ENCODE peak calls at places on chromosomes 11 and 22, in four cellular contexts. One of them, this sample, is unnamed.

GRCh38 chr22:26635117-26635516 is 13.4 kb downstream of the CRYBA4 start:
- DNase-seq in upper lobe of left lung: no peak
- DNase-seq in sigmoid colon: no peak
- DNase-seq in ovary: no peak
- DNase-seq in this sample: no peak

GRCh38 chr22:28246392-28246791 is 327.3 kb upstream of the PITPNB start:
- DNase-seq in sigmoid colon: no peak
- DNase-seq in ovary: no peak
- DNase-seq in upper lobe of left lung: no peak
- DNase-seq in this sample: no peak

GRCh38 chr11:86969258-86969657 is 14.1 kb upstream of the FZD4 start:
- DNase-seq in upper lobe of left lung: no peak
- DNase-seq in sigmoid colon: no peak
- DNase-seq in ovary: no peak
- DNase-seq in this sample: no peak

GRCh38 chr11:65586676-65587075 is 8.9 kb downstream of the KCNK7 start:
- DNase-seq in upper lobe of left lung: no peak
- DNase-seq in sigmoid colon: no peak
- DNase-seq in ovary: no peak
- DNase-seq in this sample: no peak

GRCh38 chr22:42855211-42855610 is 1.9 kb downstream of the ARFGAP3 start:
- DNase-seq in ovary: no peak
- DNase-seq in upper lobe of left lung: no peak
- DNase-seq in sigmoid colon: no peak
- DNase-seq in this sample: peak; percentile 53

GRCh38 chr11:65260756-65261590 is 789 bp upstream of the POLA2 start:
- DNase-seq in upper lobe of left lung: no peak
- DNase-seq in sigmoid colon: peak; percentile 44
- DNase-seq in ovary: no peak
- DNase-seq in this sample: no peak

GRCh38 chr11:124839051-124839971 is 25.9 kb upstream of the ROBO3 start:
- DNase-seq in upper lobe of left lung: no peak
- DNase-seq in sigmoid colon: no peak
- DNase-seq in ovary: no peak
- DNase-seq in this sample: no peak

GRCh38 chr11:65428578-65429068 is 6.0 kb downstream of the NEAT1 start:
- DNase-seq in upper lobe of left lung: peak; percentile 47
- DNase-seq in ovary: no peak
- DNase-seq in sigmoid colon: peak; percentile 75
- DNase-seq in this sample: peak; percentile 79

GRCh38 chr11:69075421-69076128 is 26.8 kb downstream of the TPCN2 start:
- DNase-seq in upper lobe of left lung: no peak
- DNase-seq in ovary: peak; percentile 95
- DNase-seq in sigmoid colon: peak; percentile 98
- DNase-seq in this sample: no peak

GRCh38 chr11:18393581-18394299 is 623 bp upstream of the LDHA start:
- DNase-seq in sigmoid colon: no peak
- DNase-seq in ovary: peak; percentile 54
- DNase-seq in upper lobe of left lung: peak; percentile 33
- DNase-seq in this sample: no peak

GRCh38 chr11:94803491-94803890 is 35.3 kb downstream of the AMOTL1 start:
- DNase-seq in ovary: no peak
- DNase-seq in sigmoid colon: no peak
- DNase-seq in upper lobe of left lung: no peak
- DNase-seq in this sample: no peak

GRCh38 chr11:69230856-69231425 is 63.0 kb upstream of the MYEOV start:
- DNase-seq in sigmoid colon: peak; percentile 20
- DNase-seq in ovary: no peak
- DNase-seq in upper lobe of left lung: no peak
- DNase-seq in this sample: no peak

GRCh38 chr22:22810471-22810870 is 77.1 kb upstream of the IGLL5 start:
- DNase-seq in ovary: no peak
- DNase-seq in sigmoid colon: no peak
- DNase-seq in upper lobe of left lung: no peak
- DNase-seq in this sample: no peak

GRCh38 chr22:22812031-22812905 is 75.3 kb upstream of the IGLL5 start:
- DNase-seq in ovary: no peak
- DNase-seq in upper lobe of left lung: no peak
- DNase-seq in sigmoid colon: no peak
- DNase-seq in this sample: no peak

GRCh38 chr22:22813126-22814075 is 74.2 kb upstream of the IGLL5 start:
- DNase-seq in ovary: no peak
- DNase-seq in upper lobe of left lung: no peak
- DNase-seq in sigmoid colon: no peak
- DNase-seq in this sample: no peak

GRCh38 chr22:22810018-22810427 is 77.6 kb upstream of the IGLL5 start:
- DNase-seq in sigmoid colon: no peak
- DNase-seq in ovary: peak; percentile 32
- DNase-seq in upper lobe of left lung: no peak
- DNase-seq in this sample: no peak

DNA sequence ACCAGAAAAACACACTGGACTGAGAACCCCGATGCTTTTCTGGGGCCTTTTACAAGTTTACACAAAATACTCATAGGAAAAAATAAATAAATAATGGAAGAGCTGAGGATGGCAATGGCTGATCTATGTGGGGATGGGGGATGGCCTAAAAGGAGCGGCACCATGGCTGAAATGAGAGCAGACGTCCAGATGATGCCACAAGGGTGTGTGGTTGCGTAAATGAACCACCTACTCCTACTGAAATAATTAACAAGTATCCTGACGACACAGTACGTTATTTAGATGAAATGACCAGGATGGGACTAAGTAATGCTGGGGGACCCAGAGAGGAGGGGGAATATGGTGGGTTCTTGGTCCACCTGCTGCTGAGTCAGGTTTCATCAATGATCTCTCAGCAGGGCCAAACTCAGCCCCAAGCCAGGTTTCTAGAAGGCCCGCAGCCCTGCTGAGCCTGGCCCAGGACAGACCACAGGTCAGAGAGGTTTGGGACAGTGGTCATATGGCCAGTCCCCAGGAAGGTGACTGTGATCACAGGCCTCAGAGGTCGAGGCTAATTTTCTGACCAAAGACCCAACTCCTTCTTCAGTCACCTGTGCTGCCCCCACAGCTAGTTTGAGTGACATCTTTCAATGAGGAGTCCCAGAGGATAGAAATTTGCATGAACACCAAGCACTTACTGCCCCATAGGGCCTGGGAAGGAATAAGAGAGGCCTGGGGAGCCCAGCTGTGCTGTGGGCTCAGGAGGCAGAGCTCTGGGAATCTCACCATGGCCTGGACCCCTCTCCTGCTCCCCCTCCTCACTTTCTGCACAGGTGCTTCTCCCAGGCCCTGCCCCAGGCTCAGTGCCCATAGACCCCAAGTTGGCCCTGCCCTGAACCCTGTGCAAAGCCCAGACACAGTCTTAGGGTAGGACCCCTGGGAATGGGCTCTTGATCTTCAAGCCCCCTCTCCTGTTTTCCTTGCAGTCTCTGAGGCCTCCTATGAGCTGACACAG is 76.3 kb upstream of the IGLL5 start:
- DNase-seq in ovary: no peak
- DNase-seq in sigmoid colon: no peak
- DNase-seq in upper lobe of left lung: no peak
- DNase-seq in this sample: no peak
- H3K4me3 ChIP-seq in ovary: no peak overlapping the region
- H3K4me3 ChIP-seq in sigmoid colon: no peak overlapping the region
- H3K4me3 ChIP-seq in upper lobe of left lung: no peak overlapping the region
- H3K4me3 ChIP-seq in this sample: no peak overlapping the region

GRCh38 chr11:132523929-132524328 is 1008.4 kb downstream of the OPCML start:
- DNase-seq in upper lobe of left lung: no peak
- DNase-seq in ovary: no peak
- DNase-seq in sigmoid colon: no peak
- DNase-seq in this sample: no peak
- TF ChIP-seq CTCF in upper lobe of left lung: no peak
- TF ChIP-seq CTCF in ovary: no peak
- TF ChIP-seq CTCF in sigmoid colon: no peak
- TF ChIP-seq CTCF in this sample: no peak

DNA sequence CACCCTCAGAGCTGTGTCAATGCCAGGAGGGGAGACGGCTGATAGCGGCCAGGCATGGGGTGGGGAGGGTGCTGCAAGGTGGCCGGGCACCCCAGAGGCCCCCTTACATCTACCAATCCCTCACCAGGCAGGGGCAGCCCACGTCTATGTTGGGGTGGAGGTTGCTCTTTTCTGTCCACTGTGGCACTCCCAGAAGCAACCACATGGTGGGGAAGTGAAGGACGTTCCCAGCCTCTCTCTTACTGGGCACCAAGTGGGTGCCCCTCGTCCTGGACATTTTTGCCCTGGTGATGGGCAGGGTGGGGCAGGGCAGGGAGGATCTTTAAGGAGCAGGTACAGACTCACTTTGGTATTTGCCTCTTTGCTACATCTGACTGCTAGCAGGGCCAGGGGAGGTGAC is 47.5 kb downstream of the NECTIN1 start:
- DNase-seq in upper lobe of left lung: no peak
- DNase-seq in ovary: no peak
- DNase-seq in sigmoid colon: no peak
- DNase-seq in this sample: no peak
- TF ChIP-seq EP300 in upper lobe of left lung: no peak
- TF ChIP-seq EP300 in ovary: no peak
- TF ChIP-seq EP300 in sigmoid colon: no peak
- TF ChIP-seq EP300 in this sample: no peak

DNA sequence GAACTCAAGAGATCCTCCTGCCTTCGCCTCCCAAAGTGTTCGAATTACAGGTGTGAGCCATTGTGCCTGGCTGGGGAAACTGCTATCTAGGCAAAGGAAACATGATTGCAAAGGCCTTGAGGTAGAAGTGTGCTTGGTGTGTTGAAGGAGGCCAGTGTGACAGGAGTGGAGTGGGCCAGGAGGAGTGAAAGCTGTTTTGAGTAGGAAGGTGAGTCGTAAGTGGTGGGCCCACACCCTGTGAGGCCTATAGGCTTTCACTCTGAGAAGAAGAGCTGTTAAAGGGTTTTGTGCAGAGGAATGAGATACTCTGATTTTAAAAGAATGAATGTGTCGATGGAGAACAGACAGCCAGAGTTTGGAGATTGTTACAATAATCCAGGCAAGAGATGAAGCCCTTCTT is 43.4 kb downstream of the WEE1 start:
- DNase-seq in sigmoid colon: peak; percentile 50
- DNase-seq in ovary: no peak
- DNase-seq in upper lobe of left lung: no peak
- DNase-seq in this sample: no peak
- H3K4me3 ChIP-seq in sigmoid colon: no peak overlapping the region
- H3K4me3 ChIP-seq in ovary: no peak overlapping the region
- H3K4me3 ChIP-seq in upper lobe of left lung: no peak overlapping the region
- H3K4me3 ChIP-seq in this sample: no peak overlapping the region

DNA sequence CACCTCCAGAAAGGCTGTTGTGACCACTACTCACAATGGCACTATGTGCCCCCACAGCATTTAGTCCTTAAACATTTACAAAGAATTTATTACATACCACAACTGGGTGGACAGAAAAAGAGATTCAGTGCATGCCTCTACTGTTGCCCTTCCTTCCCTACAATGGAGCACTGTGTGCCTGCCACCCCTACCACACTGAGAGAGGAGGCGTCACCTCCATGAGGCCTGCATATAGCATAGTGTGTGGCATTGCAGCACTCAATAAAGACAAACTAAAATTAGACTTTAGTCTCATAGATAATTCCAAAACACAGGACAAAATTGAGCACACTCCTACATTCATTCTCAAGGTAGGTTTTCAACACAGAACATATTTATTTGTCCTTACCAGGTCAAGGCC is 25.8 kb downstream of the THAP12 start:
- DNase-seq in upper lobe of left lung: no peak
- DNase-seq in sigmoid colon: no peak
- DNase-seq in ovary: no peak
- DNase-seq in this sample: no peak
- TF ChIP-seq CTCF in upper lobe of left lung: no peak
- TF ChIP-seq CTCF in sigmoid colon: no peak
- TF ChIP-seq CTCF in ovary: no peak
- TF ChIP-seq CTCF in this sample: no peak

DNA sequence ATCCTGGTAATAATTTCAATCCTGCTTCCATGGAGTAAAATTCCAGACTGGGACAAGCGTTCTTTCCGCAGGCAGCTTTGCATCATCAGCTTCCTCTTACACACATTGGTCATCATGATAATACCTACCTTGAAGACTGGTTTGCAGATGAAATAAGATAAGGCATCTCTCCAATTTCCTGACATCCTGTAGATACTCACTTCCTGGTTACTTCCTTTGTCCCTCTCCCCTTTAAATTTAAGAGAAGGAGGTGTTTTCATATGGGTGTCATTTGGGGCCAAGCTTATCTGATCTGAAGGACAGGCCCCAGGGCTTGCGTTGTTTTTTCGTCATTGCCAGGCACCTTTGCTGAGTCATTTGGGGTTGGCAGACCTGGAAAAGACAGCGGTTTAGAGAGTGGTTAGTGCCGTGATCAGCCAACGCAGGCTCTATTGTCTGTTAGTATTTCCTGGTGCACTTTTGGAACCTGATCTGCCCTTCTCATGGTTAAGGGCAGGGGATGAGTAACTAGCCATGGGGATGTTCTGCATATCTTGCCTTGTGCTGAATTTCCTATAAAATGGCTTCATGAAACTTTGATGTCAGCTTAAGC is 24.1 kb downstream of the GRAMD1B start:
- DNase-seq in upper lobe of left lung: no peak
- DNase-seq in ovary: no peak
- DNase-seq in sigmoid colon: no peak
- DNase-seq in this sample: no peak
- TF ChIP-seq EP300 in upper lobe of left lung: no peak
- TF ChIP-seq EP300 in ovary: no peak
- TF ChIP-seq EP300 in sigmoid colon: no peak
- TF ChIP-seq EP300 in this sample: no peak

This sample was measured in suprapubic skin.